ENCODE peak calls at places on chromosomes 11 and 22, in six cellular contexts. One of them, this sample, is unnamed.

GRCh38 chr11:106276126-106276525 is 198.7 kb downstream of the AASDHPPT start:
- DNase-seq in IMR-90: peak
- DNase-seq in dorsolateral prefrontal cortex: no peak
- DNase-seq in adrenal gland: no peak
- DNase-seq in SK-N-MC: no peak
- DNase-seq in spleen: no peak
- DNase-seq in this sample: no peak

GRCh38 chr22:22009661-22010060 is 27.1 kb upstream of the TOP3B start:
- DNase-seq in IMR-90: peak
- DNase-seq in dorsolateral prefrontal cortex: no peak
- DNase-seq in adrenal gland: no peak
- DNase-seq in SK-N-MC: no peak
- DNase-seq in spleen: no peak
- DNase-seq in this sample: no peak

GRCh38 chr11:17423533-17424310 is 35.3 kb upstream of the KCNJ11 start:
- DNase-seq in IMR-90: no peak
- DNase-seq in dorsolateral prefrontal cortex: no peak
- DNase-seq in adrenal gland: no peak
- DNase-seq in SK-N-MC: no peak
- DNase-seq in spleen: peak
- DNase-seq in this sample: no peak

GRCh38 chr11:79971255-79971654 is 530.4 kb upstream of the TENM4 start:
- DNase-seq in IMR-90: no peak
- DNase-seq in dorsolateral prefrontal cortex: no peak
- DNase-seq in adrenal gland: no peak
- DNase-seq in SK-N-MC: no peak
- DNase-seq in spleen: no peak
- DNase-seq in this sample: no peak

GRCh38 chr11:117005758-117006157 is 92.5 kb downstream of the SIK3 start:
- DNase-seq in IMR-90: no peak
- DNase-seq in dorsolateral prefrontal cortex: no peak
- DNase-seq in adrenal gland: no peak
- DNase-seq in SK-N-MC: no peak
- DNase-seq in spleen: no peak
- DNase-seq in this sample: no peak

GRCh38 chr22:36258750-36259619 is 6.1 kb downstream of the APOL1 start:
- DNase-seq in IMR-90: peak
- DNase-seq in dorsolateral prefrontal cortex: no peak
- DNase-seq in adrenal gland: no peak
- DNase-seq in SK-N-MC: no peak
- DNase-seq in spleen: no peak
- DNase-seq in this sample: peak

GRCh38 chr11:126267650-126268049 is 1.0 kb downstream of the SRPRA start:
- DNase-seq in IMR-90: no peak
- DNase-seq in dorsolateral prefrontal cortex: no peak
- DNase-seq in adrenal gland: no peak
- DNase-seq in SK-N-MC: no peak
- DNase-seq in spleen: no peak
- DNase-seq in this sample: no peak

GRCh38 chr22:37481347-37481907 is 4.8 kb downstream of the MFNG start:
- DNase-seq in IMR-90: no peak
- DNase-seq in dorsolateral prefrontal cortex: no peak
- DNase-seq in adrenal gland: no peak
- DNase-seq in SK-N-MC: no peak
- DNase-seq in spleen: peak
- DNase-seq in this sample: no peak

GRCh38 chr11:124977006-124977405 is 23.0 kb downstream of the CCDC15 start:
- DNase-seq in IMR-90: no peak
- DNase-seq in dorsolateral prefrontal cortex: no peak
- DNase-seq in adrenal gland: no peak
- DNase-seq in SK-N-MC: no peak
- DNase-seq in spleen: no peak
- DNase-seq in this sample: no peak

GRCh38 chr11:13970986-13971385 is 8.5 kb downstream of the SPON1 start:
- DNase-seq in IMR-90: no peak
- DNase-seq in dorsolateral prefrontal cortex: no peak
- DNase-seq in adrenal gland: no peak
- DNase-seq in SK-N-MC: no peak
- DNase-seq in spleen: no peak
- DNase-seq in this sample: no peak

GRCh38 chr22:17931400-17931825 is 92.9 kb downstream of the MICAL3 start:
- DNase-seq in IMR-90: no peak
- DNase-seq in dorsolateral prefrontal cortex: no peak
- DNase-seq in adrenal gland: peak
- DNase-seq in SK-N-MC: no peak
- DNase-seq in spleen: no peak
- DNase-seq in this sample: no peak

DNA sequence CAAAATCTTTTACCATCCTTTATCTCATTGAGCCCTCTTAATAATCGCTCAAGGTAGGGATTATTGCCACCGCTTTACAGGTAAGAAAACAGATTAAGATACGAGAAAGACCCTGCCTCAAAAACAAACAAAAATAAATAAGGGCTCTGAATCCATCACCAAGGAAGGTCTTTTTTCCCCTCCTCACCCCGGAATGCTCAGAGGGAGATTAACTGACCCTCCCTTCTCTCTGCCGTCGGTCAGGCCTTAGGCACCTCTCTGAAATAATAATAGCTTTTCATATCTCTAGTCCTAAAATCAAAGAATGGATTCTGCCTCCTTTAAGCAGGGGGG is 620 bp upstream of the ATG2A start:
- DNase-seq in IMR-90: no peak
- DNase-seq in dorsolateral prefrontal cortex: no peak
- DNase-seq in adrenal gland: no peak
- DNase-seq in SK-N-MC: no peak
- DNase-seq in spleen: no peak
- DNase-seq in this sample: no peak
- H3K27ac ChIP-seq in IMR-90: peak
- H3K27ac ChIP-seq in dorsolateral prefrontal cortex: peak
- H3K27ac ChIP-seq in adrenal gland: no peak
- H3K27ac ChIP-seq in SK-N-MC: peak
- H3K27ac ChIP-seq in spleen: peak
- H3K27ac ChIP-seq in this sample: peak

DNA sequence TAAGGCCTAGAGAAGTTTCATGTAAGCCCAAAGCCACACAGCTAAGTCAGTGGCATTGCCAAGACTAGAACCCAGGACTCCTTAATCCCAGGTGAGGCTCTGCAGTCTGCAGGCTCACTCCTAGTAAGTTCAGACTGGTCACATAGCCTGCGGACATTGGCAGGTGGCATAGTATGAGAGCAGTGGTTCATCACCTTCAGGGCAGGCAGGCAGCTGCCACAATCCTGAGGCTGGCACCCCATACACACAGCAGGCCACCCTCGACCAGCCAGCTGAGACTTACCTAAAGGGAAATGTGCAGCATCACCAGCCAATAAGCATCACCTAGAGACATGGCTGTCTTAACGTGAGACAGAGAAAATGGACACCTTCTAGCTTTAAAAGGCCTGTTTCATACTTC is 231.6 kb upstream of the UBASH3B start:
- DNase-seq in IMR-90: no peak
- DNase-seq in dorsolateral prefrontal cortex: no peak
- DNase-seq in adrenal gland: no peak
- DNase-seq in SK-N-MC: no peak
- DNase-seq in spleen: no peak
- DNase-seq in this sample: no peak
- H3K4me3 ChIP-seq in IMR-90: no peak
- H3K4me3 ChIP-seq in dorsolateral prefrontal cortex: no peak
- H3K4me3 ChIP-seq in adrenal gland: no peak
- H3K4me3 ChIP-seq in SK-N-MC: no peak
- H3K4me3 ChIP-seq in spleen: no peak
- H3K4me3 ChIP-seq in this sample: no peak

GRCh38 chr11:12693485-12694181 is 19.4 kb downstream of the TEAD1 start:
- DNase-seq in IMR-90: peak
- DNase-seq in dorsolateral prefrontal cortex: no peak
- DNase-seq in adrenal gland: peak
- DNase-seq in SK-N-MC: peak
- DNase-seq in spleen: no peak
- DNase-seq in this sample: peak
- H3K27ac ChIP-seq in IMR-90: peak
- H3K27ac ChIP-seq in dorsolateral prefrontal cortex: peak
- H3K27ac ChIP-seq in adrenal gland: peak
- H3K27ac ChIP-seq in SK-N-MC: peak
- H3K27ac ChIP-seq in spleen: peak
- H3K27ac ChIP-seq in this sample: peak

GRCh38 chr22:47151064-47151463 is 388.6 kb downstream of the TBC1D22A start:
- DNase-seq in IMR-90: no peak
- DNase-seq in dorsolateral prefrontal cortex: no peak
- DNase-seq in adrenal gland: no peak
- DNase-seq in SK-N-MC: no peak
- DNase-seq in spleen: no peak
- DNase-seq in this sample: no peak

GRCh38 chr22:47148956-47149748 is 386.7 kb downstream of the TBC1D22A start:
- DNase-seq in IMR-90: no peak
- DNase-seq in dorsolateral prefrontal cortex: no peak
- DNase-seq in adrenal gland: no peak
- DNase-seq in SK-N-MC: no peak
- DNase-seq in spleen: no peak
- DNase-seq in this sample: no peak

GRCh38 chr22:47151490-47151889 is 389.0 kb downstream of the TBC1D22A start:
- DNase-seq in IMR-90: peak
- DNase-seq in dorsolateral prefrontal cortex: no peak
- DNase-seq in adrenal gland: no peak
- DNase-seq in SK-N-MC: no peak
- DNase-seq in spleen: no peak
- DNase-seq in this sample: no peak

GRCh38 chr22:47149976-47150375 is 387.5 kb downstream of the TBC1D22A start:
- DNase-seq in IMR-90: no peak
- DNase-seq in dorsolateral prefrontal cortex: no peak
- DNase-seq in adrenal gland: no peak
- DNase-seq in SK-N-MC: no peak
- DNase-seq in spleen: no peak
- DNase-seq in this sample: no peak

GRCh38 chr22:47150426-47150825 is 388.0 kb downstream of the TBC1D22A start:
- DNase-seq in IMR-90: no peak
- DNase-seq in dorsolateral prefrontal cortex: no peak
- DNase-seq in adrenal gland: no peak
- DNase-seq in SK-N-MC: no peak
- DNase-seq in spleen: no peak
- DNase-seq in this sample: no peak
- H3K4me3 ChIP-seq in IMR-90: no peak
- H3K4me3 ChIP-seq in dorsolateral prefrontal cortex: no peak
- H3K4me3 ChIP-seq in adrenal gland: no peak
- H3K4me3 ChIP-seq in SK-N-MC: no peak
- H3K4me3 ChIP-seq in spleen: no peak
- H3K4me3 ChIP-seq in this sample: no peak

GRCh38 chr11:76285397-76285796 is 79.1 kb upstream of the WNT11 start:
- DNase-seq in IMR-90: no peak
- DNase-seq in dorsolateral prefrontal cortex: no peak
- DNase-seq in adrenal gland: no peak
- DNase-seq in SK-N-MC: no peak
- DNase-seq in spleen: no peak
- DNase-seq in this sample: no peak

GRCh38 chr11:76284161-76284560 is 77.9 kb upstream of the WNT11 start:
- DNase-seq in IMR-90: no peak
- DNase-seq in dorsolateral prefrontal cortex: no peak
- DNase-seq in adrenal gland: no peak
- DNase-seq in SK-N-MC: no peak
- DNase-seq in spleen: no peak
- DNase-seq in this sample: no peak

GRCh38 chr11:76288166-76288978 is 82.1 kb upstream of the WNT11 start:
- DNase-seq in IMR-90: no peak
- DNase-seq in dorsolateral prefrontal cortex: no peak
- DNase-seq in adrenal gland: no peak
- DNase-seq in SK-N-MC: no peak
- DNase-seq in spleen: no peak
- DNase-seq in this sample: no peak

GRCh38 chr11:76283190-76283589 is 76.9 kb upstream of the WNT11 start:
- DNase-seq in IMR-90: no peak
- DNase-seq in dorsolateral prefrontal cortex: no peak
- DNase-seq in adrenal gland: no peak
- DNase-seq in SK-N-MC: no peak
- DNase-seq in spleen: no peak
- DNase-seq in this sample: no peak

DNA sequence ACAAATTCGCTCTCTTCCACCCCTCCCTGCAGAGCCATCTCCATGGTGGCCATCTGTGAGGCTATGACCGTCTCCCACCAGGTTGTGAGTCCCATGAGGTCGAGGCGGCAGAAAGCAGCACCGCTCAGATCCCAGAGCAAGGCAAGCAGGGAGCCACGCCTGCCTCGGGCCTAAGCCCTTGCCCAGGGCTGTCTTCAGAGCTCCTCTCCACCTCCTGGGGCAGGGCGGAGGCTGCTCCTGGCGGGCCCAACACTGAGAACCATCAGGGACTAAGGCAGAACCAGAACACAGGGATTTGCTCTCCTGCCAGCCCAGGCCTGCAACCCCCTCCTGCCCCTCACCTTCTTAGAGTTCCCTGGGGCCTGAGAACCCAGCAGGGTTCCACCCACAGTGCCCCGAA is 80.9 kb upstream of the WNT11 start:
- DNase-seq in IMR-90: no peak
- DNase-seq in dorsolateral prefrontal cortex: no peak
- DNase-seq in adrenal gland: no peak
- DNase-seq in SK-N-MC: no peak
- DNase-seq in spleen: no peak
- DNase-seq in this sample: no peak
- H3K27ac ChIP-seq in IMR-90: no peak
- H3K27ac ChIP-seq in dorsolateral prefrontal cortex: no peak
- H3K27ac ChIP-seq in adrenal gland: no peak
- H3K27ac ChIP-seq in SK-N-MC: no peak
- H3K27ac ChIP-seq in spleen: no peak
- H3K27ac ChIP-seq in this sample: no peak

GRCh38 chr22:44586337-44586990 is 88.4 kb upstream of the RTL6 start:
- DNase-seq in IMR-90: no peak
- DNase-seq in dorsolateral prefrontal cortex: peak
- DNase-seq in adrenal gland: no peak
- DNase-seq in SK-N-MC: no peak
- DNase-seq in spleen: peak
- DNase-seq in this sample: no peak
- H3K4me3 ChIP-seq in IMR-90: no peak
- H3K4me3 ChIP-seq in dorsolateral prefrontal cortex: no peak
- H3K4me3 ChIP-seq in adrenal gland: no peak
- H3K4me3 ChIP-seq in SK-N-MC: no peak
- H3K4me3 ChIP-seq in spleen: no peak
- H3K4me3 ChIP-seq in this sample: no peak

DNA sequence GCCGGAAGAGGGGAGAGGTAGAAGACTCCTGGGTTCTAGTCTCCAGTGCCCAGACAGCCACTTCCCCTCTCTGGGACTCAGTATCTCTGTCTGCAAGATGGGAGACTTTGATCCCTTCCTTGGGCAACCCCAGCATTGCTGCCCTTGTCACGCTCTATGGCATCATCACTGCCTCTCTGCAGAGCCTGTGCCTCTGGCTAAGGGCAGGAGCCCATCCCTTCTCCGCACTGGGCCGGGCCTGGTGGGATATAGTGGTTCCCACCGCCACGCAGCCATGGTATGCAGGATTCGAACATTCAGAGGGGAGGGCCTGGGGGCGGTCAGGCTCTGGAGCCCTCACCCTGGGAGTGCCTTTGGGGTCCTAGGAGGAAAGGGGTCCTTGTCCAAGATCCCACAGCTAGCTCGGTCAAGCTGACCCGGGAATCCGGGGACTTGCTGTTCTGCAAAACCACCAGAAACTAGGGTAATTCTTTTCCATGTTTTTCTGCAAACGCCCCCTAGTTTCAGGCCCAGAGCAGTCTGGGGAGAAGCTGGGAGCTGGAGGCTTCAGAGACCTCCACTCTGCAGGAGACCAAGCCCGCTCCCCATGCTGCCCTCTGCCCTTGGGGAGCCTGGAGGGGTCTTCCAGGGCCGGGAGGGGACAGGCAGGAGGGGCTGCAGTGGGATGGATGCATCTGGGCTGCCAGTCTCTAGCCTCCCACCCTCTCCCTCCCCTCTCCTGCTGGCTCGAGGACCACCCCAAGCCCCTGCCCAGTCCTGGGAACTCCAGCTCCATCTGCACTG is 24.4 kb upstream of the CBX7 start:
- DNase-seq in IMR-90: no peak
- DNase-seq in dorsolateral prefrontal cortex: no peak
- DNase-seq in adrenal gland: no peak
- DNase-seq in SK-N-MC: no peak
- DNase-seq in spleen: no peak
- DNase-seq in this sample: no peak
- H3K27ac ChIP-seq in IMR-90: peak
- H3K27ac ChIP-seq in dorsolateral prefrontal cortex: no peak
- H3K27ac ChIP-seq in adrenal gland: no peak
- H3K27ac ChIP-seq in SK-N-MC: no peak
- H3K27ac ChIP-seq in spleen: peak
- H3K27ac ChIP-seq in this sample: peak

This sample was measured in testis.